ENCODE peak calls at places on chromosomes 1 and 21, in four cellular contexts. I is K562, W is GM12878, R is HepG2. O is an unnamed sample.
A peak's percentile ranks its signal among the peaks of the same experiment; 100 is the strongest.

GRCh38 chr1:72439036-72439435 is 156.7 kb upstream of the NEGR1 start:
- DNase-seq in W (no peak), I (no peak), R (no peak), O (no peak)

GRCh38 chr1:53015508-53015860 is 46.5 kb upstream of the PODN start:
- DNase-seq in I (no peak), W (no peak), R (no peak), O (no peak)

GRCh38 chr1:26285366-26286063 is 5.6 kb downstream of the SH3BGRL3 start:
- DNase-seq in I (peak; percentile 66), R (peak; percentile 73), W (no peak), O (peak; percentile 72)

GRCh38 chr1:159855709-159856108 is 6.7 kb downstream of the VSIG8 start:
- DNase-seq in W (no peak), R (no peak), I (no peak), O (no peak)

GRCh38 chr1:192263436-192263835 is 53.4 kb upstream of the RGS21 start:
- DNase-seq in R (no peak), W (no peak), I (no peak), O (no peak)

GRCh38 chr1:204780682-204781081 is 90.0 kb upstream of the NFASC start:
- DNase-seq in W (no peak), R (no peak), I (no peak), O (no peak)

GRCh38 chr1:234997201-234998173 is 131.2 kb downstream of the TOMM20 start:
- DNase-seq in I (no peak), R (peak; percentile 94), W (no peak), O (no peak)

GRCh38 chr1:25700124-25700523 is 83.5 kb downstream of the MAN1C1 start:
- DNase-seq in I (no peak), R (no peak), W (no peak), O (no peak)

GRCh38 chr1:221701570-221702186 is 40.2 kb downstream of the DUSP10 start:
- DNase-seq in W (no peak), I (no peak), R (no peak), O (no peak)

GRCh38 chr1:10122926-10123325 is 87.4 kb upstream of the KIF1B start:
- DNase-seq in R (no peak), I (no peak), W (no peak), O (no peak)

GRCh38 chr21:31479714-31480113 is 135.7 kb upstream of the TIAM1 start:
- DNase-seq in R (no peak), W (no peak), I (no peak), O (no peak)

GRCh38 chr1:155131846-155132245 is 3.8 kb upstream of the SLC50A1 start:
- DNase-seq in R (no peak), W (no peak), I (no peak), O (no peak)

GRCh38 chr21:44527983-44528633 is 11.9 kb downstream of the KRTAP10-1 start:
- DNase-seq in R (no peak), W (no peak), I (no peak), O (no peak)

GRCh38 chr1:53366901-53367502 is 39.1 kb upstream of the LRP8 start:
- DNase-seq in R (no peak), W (no peak), I (no peak), O (no peak)

GRCh38 chr1:84283381-84283780 is 18.1 kb upstream of the SAMD13 start:
- DNase-seq in W (no peak), I (no peak), R (no peak), O (no peak)

GRCh38 chr21:39676054-39676771 is 63.5 kb downstream of the B3GALT5 start:
- DNase-seq in W (peak; percentile 51), R (peak; percentile 17), I (no peak), O (no peak)

GRCh38 chr1:183632087-183632486 is 3.5 kb downstream of the ARPC5 start:
- DNase-seq in W (no peak), I (no peak), R (peak; percentile 44), O (no peak)

GRCh38 chr1:224621813-224622682 is 5.9 kb downstream of the CNIH3 start:
- DNase-seq in W (no peak), I (no peak), R (no peak), O (no peak)

GRCh38 chr21:23687154-23687553 is 1920.1 kb downstream of the MRPL39 start:
- DNase-seq in I (no peak), W (no peak), R (no peak), O (no peak)

GRCh38 chr1:225934711-225935110 is 6.3 kb downstream of the LEFTY2 start:
- DNase-seq in I (no peak), W (no peak), R (no peak), O (no peak)

GRCh38 chr1:27350673-27351540 is 9.1 kb downstream of the SYTL1 start:
- DNase-seq in R (peak; percentile 66), I (peak; percentile 91), W (no peak), O (no peak)

GRCh38 chr1:1426961-1427934 is 6.2 kb upstream of the ANKRD65 start:
- DNase-seq in R (peak; percentile 35), I (peak; percentile 70), W (no peak), O (peak; percentile 17)

GRCh38 chr1:172167801-172168596 is 252.5 kb upstream of the C1orf105 start:
- DNase-seq in R (no peak), I (no peak), W (no peak), O (no peak)

GRCh38 chr1:165717918-165718515 is 19.7 kb upstream of the ALDH9A1 start:
- DNase-seq in W (no peak), R (peak; percentile 69), I (peak; percentile 67), O (peak; percentile 60)

GRCh38 chr1:22793647-22794046 is 83.0 kb downstream of the EPHB2 start:
- DNase-seq in I (no peak), R (no peak), W (no peak), O (no peak)

GRCh38 chr1:150321826-150322166 is 463 bp downstream of the PRPF3 start:
- DNase-seq in I (no peak), W (no peak), R (no peak), O (no peak)

GRCh38 chr21:38805282-38806152 is at the start of gene ETS2:
- DNase-seq in W (peak; percentile 36), R (peak; percentile 84), I (peak; percentile 93), O (peak; percentile 80)

GRCh38 chr1:87329756-87330200 is 1.1 kb downstream of the LMO4 start:
- DNase-seq in W (no peak), R (no peak), I (no peak), O (no peak)

GRCh38 chr1:51410568-51411460 is 80.5 kb upstream of the TTC39A start:
- DNase-seq in I (no peak), W (no peak), R (peak; percentile 48), O (no peak)

GRCh38 chr1:10950316-10951172 is 61.9 kb upstream of the TARDBP start:
- DNase-seq in R (no peak), W (no peak), I (no peak), O (no peak)

DNA sequence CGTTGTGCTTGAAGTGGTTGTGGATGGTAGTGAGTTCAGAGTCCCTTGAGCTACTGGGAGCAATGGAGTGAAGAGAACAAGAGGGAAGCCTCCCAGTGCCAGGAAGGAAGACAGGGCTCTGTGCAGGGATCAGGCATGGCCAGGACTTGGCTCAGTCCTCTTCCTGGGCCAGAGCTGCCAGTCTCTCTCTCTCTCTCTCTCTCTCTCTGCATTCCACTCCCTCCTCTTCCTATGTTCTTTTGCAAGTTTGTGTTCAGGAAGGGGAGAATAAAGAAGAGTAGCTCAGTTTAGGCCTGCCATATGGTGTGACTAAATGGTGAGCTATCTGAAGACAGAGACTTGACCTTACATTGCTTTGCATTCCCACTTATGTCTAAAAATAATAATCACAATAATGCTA is 20.5 kb upstream of the RPTN start:
- DNase-seq in W (no peak), I (no peak), R (no peak), O (no peak)
- TF ChIP-seq TARDBP in W (no peak), I (no peak), R (no peak), O (no peak)

GRCh38 chr1:21212126-21212525 is 35.4 kb upstream of the EIF4G3 start:
- DNase-seq in W (no peak), I (no peak), R (peak; percentile 25), O (no peak)

GRCh38 chr1:21219674-21220073 is 43.0 kb upstream of the EIF4G3 start:
- DNase-seq in I (no peak), R (no peak), W (no peak), O (no peak)

GRCh38 chr1:21220815-21221214 is 44.1 kb upstream of the EIF4G3 start:
- DNase-seq in I (no peak), W (no peak), R (no peak), O (no peak)

GRCh38 chr1:21217812-21218596 is 41.3 kb upstream of the EIF4G3 start:
- DNase-seq in R (peak; percentile 16), W (no peak), I (peak; percentile 71), O (peak; percentile 77)

DNA sequence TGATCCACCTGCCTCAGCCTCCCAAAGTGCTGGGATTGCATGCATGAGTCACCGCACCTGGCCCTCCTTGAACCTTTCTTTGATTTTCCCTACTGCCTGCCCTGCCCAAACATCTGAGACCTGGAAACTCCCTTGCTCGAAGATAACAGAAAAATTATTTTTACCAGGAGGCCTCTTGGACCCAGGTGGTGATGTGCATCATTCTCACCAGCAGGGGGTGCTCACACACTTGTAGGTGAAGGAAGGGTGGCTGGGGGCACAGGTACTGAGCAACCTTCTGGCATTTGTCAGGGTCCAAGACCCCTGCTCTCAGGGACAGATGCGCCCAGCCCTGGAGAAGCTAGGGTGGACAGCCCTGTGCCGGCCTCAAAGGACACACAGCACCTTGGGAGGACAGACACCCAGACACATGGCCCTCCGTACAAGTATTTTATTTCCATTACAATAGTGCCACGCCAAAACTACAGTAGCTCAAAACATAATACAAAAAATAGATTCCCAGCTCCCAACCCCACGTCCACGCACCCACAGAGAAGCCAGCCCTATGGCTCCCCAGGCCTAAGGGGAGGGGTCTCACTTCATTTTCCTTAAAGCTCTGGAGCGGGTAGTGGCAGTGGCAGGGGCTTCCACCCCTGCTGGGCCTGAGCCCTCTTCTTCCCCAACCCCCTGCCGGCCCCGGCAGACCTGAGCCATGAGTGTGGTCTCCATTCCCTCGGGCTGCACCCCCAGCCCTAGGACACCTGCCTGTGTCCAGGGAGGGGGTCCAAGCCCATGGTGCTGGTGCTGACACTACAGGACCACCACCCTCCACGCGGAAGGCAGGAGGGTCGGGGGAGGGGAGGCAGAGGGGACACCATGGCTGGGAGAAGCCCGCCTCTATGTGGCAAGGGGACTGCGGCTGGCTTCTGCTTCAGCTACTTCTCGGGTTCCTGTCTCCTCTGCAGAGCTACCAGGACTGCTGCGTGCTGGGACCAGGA is 40.4 kb upstream of the EIF4G3 start:
- DNase-seq in R (peak; percentile 45), W (no peak), I (peak; percentile 75), O (peak; percentile 68)
- TF ChIP-seq FOXK2 in R (no peak), W (no peak), I (no peak), O (no peak)

DNA sequence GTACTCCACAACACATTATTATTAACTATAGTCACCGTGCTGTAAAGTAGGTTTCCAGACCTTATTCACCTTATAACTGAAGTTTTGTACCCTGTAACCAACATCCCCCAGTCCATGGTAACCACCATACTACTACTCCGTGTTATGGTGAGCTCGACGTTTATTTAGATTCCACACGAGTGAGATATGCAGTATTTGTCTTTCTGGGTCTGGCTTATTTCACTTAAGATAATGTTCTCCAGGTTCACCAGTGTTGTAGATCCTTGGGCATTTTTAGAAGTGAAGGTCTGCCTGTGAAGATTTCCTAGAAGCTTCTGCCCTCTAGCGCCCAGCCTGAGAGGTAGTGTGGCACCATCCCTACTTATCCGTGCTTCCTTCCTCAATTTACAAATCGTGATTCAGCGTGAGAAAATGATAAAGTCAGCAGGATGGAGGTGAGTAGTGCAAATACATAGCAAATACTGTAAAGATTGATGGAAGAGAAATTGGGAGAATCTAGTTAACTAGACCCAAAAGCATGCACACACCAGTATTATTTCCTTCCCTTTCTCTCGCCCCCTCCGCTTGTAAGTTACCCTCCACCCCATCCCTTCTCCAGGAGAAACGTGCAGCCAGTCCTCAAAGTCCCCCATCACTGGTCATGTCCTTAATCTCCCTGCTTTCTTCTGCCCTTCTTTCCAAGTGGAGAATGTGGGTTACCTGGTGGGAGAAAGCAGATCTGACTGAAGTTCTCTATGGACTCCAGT is 36.0 kb upstream of the DISC1 start:
- DNase-seq in W (no peak), I (peak; percentile 49), R (peak; percentile 44), O (peak; percentile 67)
- TF ChIP-seq TARDBP in W (no peak), I (no peak), R (no peak), O (no peak)

GRCh38 chr1:59705849-59706599 is 108.7 kb upstream of the HOOK1 start:
- DNase-seq in I (no peak), W (no peak), R (no peak), O (no peak)
- TF ChIP-seq FOXK2 in I (no peak), W (no peak), R (no peak), O (no peak)

O was measured in HEK293T.